ENCODE peak calls at places on chromosomes 7 and 10, in six cellular contexts. N, G, U, E, L and B are unnamed samples.

GRCh38 chr10:12177642-12178041 is 18.0 kb downstream of the NUDT5 start:
- DNase-seq in L (no peak), U (no peak), G (no peak), N (peak; percentile 46), E (peak; percentile 61), B (no peak)

GRCh38 chr10:124145109-124145860 is 51.9 kb upstream of the CHST15 start:
- DNase-seq in U (no peak), N (no peak), E (no peak), L (no peak), G (no peak), B (no peak)

GRCh38 chr10:93512565-93512964 is 16.2 kb downstream of the CEP55 start:
- DNase-seq in G (no peak), L (no peak), E (peak; percentile 32), U (no peak), N (peak; percentile 81), B (no peak)

GRCh38 chr10:62735464-62736188 is 68.9 kb upstream of the ADO start:
- DNase-seq in N (peak; percentile 62), L (no peak), U (peak; percentile 70), G (no peak), E (peak; percentile 99), B (no peak)

GRCh38 chr10:105161767-105162166 is 520.7 kb downstream of the SORCS3 start:
- DNase-seq in L (peak; percentile 3), N (no peak), G (no peak), E (no peak), U (no peak), B (no peak)

GRCh38 chr10:27540672-27541071 is 36.6 kb downstream of the RAB18 start:
- DNase-seq in E (no peak), U (no peak), G (no peak), N (no peak), L (no peak), B (no peak)

GRCh38 chr7:108004220-108005142 is 1.5 kb upstream of the LAMB1 start:
- DNase-seq in E (peak; percentile 55), L (peak; percentile 54), U (no peak), N (peak; percentile 63), G (no peak), B (peak; percentile 39)

GRCh38 chr10:5571826-5572225 is 47.1 kb downstream of the CALML3 start:
- DNase-seq in U (no peak), G (no peak), N (no peak), L (no peak), E (no peak), B (no peak)

GRCh38 chr10:112532053-112532658 is 85.1 kb downstream of the VTI1A start:
- DNase-seq in N (no peak), G (no peak), L (no peak), U (peak; percentile 86), E (no peak), B (no peak)

GRCh38 chr7:69795932-69796331 is 197.7 kb downstream of the AUTS2 start:
- DNase-seq in N (no peak), L (no peak), U (no peak), G (no peak), E (no peak), B (no peak)

GRCh38 chr10:62866451-62866850 is 50.3 kb upstream of the EGR2 start:
- DNase-seq in L (no peak), U (no peak), G (no peak), N (peak; percentile 88), E (peak; percentile 76), B (no peak)

GRCh38 chr10:92181575-92181974 is 109.3 kb downstream of the CPEB3 start:
- DNase-seq in N (peak; percentile 7), L (peak; percentile 32), E (peak; percentile 9), U (peak; percentile 82), G (no peak), B (no peak)

GRCh38 chr10:35640951-35641429 is 1.1 kb downstream of the FZD8 start:
- DNase-seq in N (peak; percentile 94), E (peak; percentile 97), G (peak; percentile 84), U (peak; percentile 88), L (peak; percentile 83), B (peak; percentile 91)

GRCh38 chr10:83612050-83612449 is 527.3 kb upstream of the GHITM start:
- DNase-seq in L (no peak), U (no peak), E (no peak), N (no peak), G (no peak), B (no peak)

GRCh38 chr10:30917790-30918189 is 113.9 kb downstream of the ZNF438 start:
- DNase-seq in N (no peak), L (no peak), G (no peak), E (no peak), U (no peak), B (no peak)

GRCh38 chr7:28500143-28500542 is 87.8 kb downstream of the CREB5 start:
- DNase-seq in L (no peak), N (no peak), E (no peak), U (no peak), G (no peak), B (no peak)

GRCh38 chr10:77578583-77579227 is 58.9 kb downstream of the KCNMA1 start:
- DNase-seq in E (peak; percentile 97), U (no peak), G (no peak), N (no peak), L (no peak), B (no peak)

GRCh38 chr10:115417585-115418265 is 324.6 kb downstream of the ATRNL1 start:
- DNase-seq in U (peak; percentile 68), E (peak; percentile 41), G (peak; percentile 22), N (peak; percentile 20), L (peak; percentile 89), B (peak; percentile 81)

GRCh38 chr7:133255461-133255860 is 2.6 kb downstream of the EXOC4 start:
- DNase-seq in L (no peak), G (no peak), N (peak; percentile 6), U (no peak), E (no peak), B (no peak)

GRCh38 chr10:113045155-113046055 is 95.4 kb downstream of the TCF7L2 start:
- DNase-seq in U (no peak), L (no peak), G (no peak), E (peak; percentile 85), N (peak; percentile 96), B (no peak)

GRCh38 chr10:44471410-44471809 is 86.5 kb upstream of the CXCL12 start:
- DNase-seq in N (peak; percentile 43), E (no peak), L (no peak), G (no peak), U (no peak), B (no peak)

GRCh38 chr10:35409094-35409582 is 72.8 kb downstream of the CCNY start:
- DNase-seq in L (no peak), N (peak; percentile 92), U (no peak), E (peak; percentile 59), G (peak; percentile 58), B (no peak)

GRCh38 chr10:132446661-132447445 is 49.9 kb downstream of the PWWP2B start:
- DNase-seq in L (no peak), U (peak; percentile 33), N (peak; percentile 57), E (peak; percentile 76), G (peak; percentile 66), B (no peak)

GRCh38 chr7:67683628-67684027 is 687.0 kb downstream of the TYW1 start:
- DNase-seq in G (no peak), U (no peak), E (no peak), L (no peak), N (no peak), B (no peak)

GRCh38 chr7:99843808-99844207 is 16.0 kb downstream of the CYP3A43 start:
- DNase-seq in U (no peak), G (no peak), E (no peak), L (no peak), N (peak; percentile 5), B (no peak)

GRCh38 chr7:23290993-23291392 is 8.1 kb upstream of the MALSU1 start:
- DNase-seq in N (no peak), L (no peak), E (no peak), U (no peak), G (no peak), B (no peak)

GRCh38 chr10:7423521-7423920 is 12.7 kb upstream of the SFMBT2 start:
- DNase-seq in G (no peak), L (peak; percentile 44), U (no peak), E (peak; percentile 47), N (no peak), B (peak; percentile 7)

GRCh38 chr10:123150229-123150985 is 2.5 kb downstream of the HMX2 start:
- DNase-seq in E (no peak), G (no peak), L (no peak), U (no peak), N (no peak), B (peak; percentile 83)

GRCh38 chr7:150372271-150373048 is 3.8 kb downstream of the REPIN1 start:
- DNase-seq in E (no peak), L (no peak), G (no peak), U (no peak), N (no peak), B (peak; percentile 1)

GRCh38 chr7:150373049-150373801 is 4.6 kb downstream of the REPIN1 start:
- DNase-seq in L (no peak), G (no peak), E (no peak), U (peak; percentile 63), N (no peak), B (peak; percentile 1)

GRCh38 chr7:150374472-150374871 is 4.7 kb upstream of the ZNF775 start:
- DNase-seq in U (no peak), N (no peak), E (no peak), G (no peak), L (no peak), B (peak; percentile 1)

GRCh38 chr7:150375662-150376521 is 3.2 kb upstream of the ZNF775 start:
- DNase-seq in L (no peak), G (no peak), E (no peak), N (no peak), U (peak; percentile 95), B (peak; percentile 2)

GRCh38 chr7:150374026-150374425 is 5.1 kb upstream of the ZNF775 start:
- DNase-seq in E (no peak), U (no peak), G (no peak), N (no peak), L (no peak), B (no peak)
- H3F3A ChIP-seq in E (peaks cover 5% of the 10 kb centered on the region), U (peaks cover 89% of the 10 kb centered on the region), G (peaks cover 30% of the 10 kb centered on the region), N (peaks cover 11% of the 10 kb centered on the region), L (peaks cover 43% of the 10 kb centered on the region), B (peaks cover 31% of the 10 kb centered on the region)

DNA sequence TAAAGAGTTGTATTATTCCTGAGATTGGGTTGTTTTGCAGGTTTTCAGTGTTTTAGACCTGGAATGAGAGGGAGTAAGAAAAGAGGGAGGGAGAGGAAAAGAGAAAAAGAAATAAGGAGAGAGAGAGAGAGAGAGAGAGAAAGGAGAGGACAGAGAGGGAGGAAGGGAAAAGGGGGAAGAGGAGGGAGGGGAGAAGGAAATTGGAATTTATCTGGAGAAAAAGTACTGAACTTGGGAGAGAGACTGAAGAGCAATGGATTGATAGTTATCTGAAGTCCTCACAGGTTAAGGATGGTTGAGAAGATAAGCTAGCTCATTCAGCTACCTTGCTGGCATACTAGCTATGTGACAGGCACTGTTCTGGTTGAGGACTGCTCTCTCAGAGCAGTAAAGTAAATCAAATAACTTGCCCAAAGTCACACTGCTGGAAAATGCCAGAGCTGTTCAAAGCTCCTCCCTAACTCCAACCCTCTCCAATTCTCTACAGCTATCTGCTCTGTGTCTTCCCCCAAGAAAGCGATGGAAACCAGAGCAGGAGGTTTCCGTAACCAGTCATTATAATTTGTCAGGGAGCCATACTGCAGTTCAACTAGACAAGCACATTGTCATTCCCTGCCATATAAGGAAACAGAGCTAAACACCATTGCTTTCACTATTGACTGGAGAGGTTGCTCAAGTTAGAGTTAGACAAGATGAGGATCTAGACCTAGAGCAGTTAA is 10.7 kb downstream of the CALD1 start:
- DNase-seq in N (peak; percentile 72), U (no peak), L (no peak), E (no peak), G (no peak), B (no peak)
- H3K4me1 ChIP-seq in N (peaks cover 67% of the 10 kb centered on the region), U (no peaks in the 10 kb centered on the region), L (peaks cover 22% of the 10 kb centered on the region), E (no peaks in the 10 kb centered on the region), G (peaks cover 25% of the 10 kb centered on the region), B (peaks cover 6% of the 10 kb centered on the region)

GRCh38 chr10:25059990-25060389 is 43.6 kb downstream of the THNSL1 start:
- DNase-seq in N (peak; percentile 91), G (no peak), U (no peak), E (peak; percentile 89), L (peak; percentile 15), B (no peak)
- TF ChIP-seq EZH2phosphoT487 in N (no peak), G (no peak), U (no peak), E (no peak), L (no peak), B (no peak)

GRCh38 chr7:116776046-116776445 is 86.3 kb upstream of the CAPZA2 start:
- DNase-seq in N (no peak), L (no peak), E (no peak), G (no peak), U (no peak), B (no peak)
- H3F3A ChIP-seq in N (peaks cover 64% of the 10 kb centered on the region), L (no peaks in the 10 kb centered on the region), E (peaks cover 18% of the 10 kb centered on the region), G (peaks cover 30% of the 10 kb centered on the region), U (no peaks in the 10 kb centered on the region), B (peaks cover 3% of the 10 kb centered on the region)